ENCODE peak calls at places on chromosomes 7 and 10, in eight cellular contexts. N is upper lobe of right lung; P is thoracic aorta; F is cardiac muscle cell; L is left ventricle myocardium inferior; K is CD8-positive, alpha-beta T cell; I is Panc1; Z is fibroblast of lung. X is an unnamed sample.

GRCh38 chr7:44268671-44269070 is 56.7 kb downstream of the CAMK2B start:
- DNase-seq in N (no peak), P (no peak), F (no peak), L (no peak), K (no peak), I (no peak), Z (no peak), X (no peak)

GRCh38 chr10:71708301-71708703 is 11.3 kb downstream of the C10orf105 start:
- DNase-seq in N (peak; percentile 81), P (no peak), F (peak; percentile 74), L (peak; percentile 58), K (peak; percentile 49), I (peak; percentile 35), Z (peak; percentile 21), X (no peak)

GRCh38 chr10:279655-280054 is 144.4 kb downstream of the ZMYND11 start:
- DNase-seq in N (no peak), P (no peak), F (no peak), L (no peak), K (no peak), I (no peak), Z (no peak), X (no peak)

GRCh38 chr7:24340727-24341126 is 56.7 kb downstream of the NPY start:
- DNase-seq in N (no peak), P (no peak), F (no peak), L (no peak), K (no peak), I (no peak), Z (no peak), X (no peak)

GRCh38 chr10:49285232-49285631 is 13.7 kb upstream of the C10orf71 start:
- DNase-seq in N (no peak), P (no peak), F (no peak), L (no peak), K (no peak), I (no peak), Z (no peak), X (no peak)

GRCh38 chr7:1197997-1198632 is 34.6 kb upstream of the UNCX start:
- DNase-seq in N (no peak), P (no peak), F (no peak), L (no peak), K (no peak), I (no peak), Z (peak; percentile 78), X (peak; percentile 14)

GRCh38 chr10:126565456-126565855 is 105.0 kb downstream of the C10orf90 start:
- DNase-seq in N (no peak), P (no peak), F (no peak), L (no peak), K (no peak), I (no peak), Z (no peak), X (no peak)

GRCh38 chr10:91247360-91248111 is 27.1 kb downstream of the PCGF5 start:
- DNase-seq in N (no peak), P (no peak), F (no peak), L (no peak), K (no peak), I (no peak), Z (peak; percentile 39), X (peak; percentile 61)

GRCh38 chr7:4234498-4234855 is 447.6 kb upstream of the FOXK1 start:
- DNase-seq in N (no peak), P (no peak), F (no peak), L (no peak), K (no peak), I (no peak), Z (no peak), X (no peak)

GRCh38 chr7:132328047-132328620 is 248.1 kb downstream of the PLXNA4 start:
- DNase-seq in N (no peak), P (no peak), F (peak; percentile 26), L (peak; percentile 19), K (no peak), I (no peak), Z (no peak), X (no peak)

GRCh38 chr10:46555713-46556514 is 544 bp downstream of the GPRIN2 start:
- DNase-seq in N (peak; percentile 88), P (peak; percentile 1), F (peak; percentile 37), L (peak; percentile 19), K (no peak), I (no peak), Z (no peak), X (no peak)

GRCh38 chr7:94297397-94297838 is 97.3 kb upstream of the COL1A2 start:
- DNase-seq in N (no peak), P (peak; percentile 66), F (no peak), L (peak; percentile 56), K (no peak), I (no peak), Z (peak; percentile 94), X (peak; percentile 94)

GRCh38 chr7:50368366-50368765 is 63.9 kb downstream of the IKZF1 start:
- DNase-seq in N (no peak), P (no peak), F (no peak), L (no peak), K (no peak), I (no peak), Z (no peak), X (no peak)

GRCh38 chr7:50367570-50367969 is 63.1 kb downstream of the IKZF1 start:
- DNase-seq in N (no peak), P (no peak), F (no peak), L (no peak), K (no peak), I (no peak), Z (no peak), X (no peak)

GRCh38 chr7:50364645-50365044 is 60.1 kb downstream of the IKZF1 start:
- DNase-seq in N (no peak), P (no peak), F (no peak), L (no peak), K (no peak), I (no peak), Z (no peak), X (no peak)

GRCh38 chr7:50367098-50367497 is 62.6 kb downstream of the IKZF1 start:
- DNase-seq in N (no peak), P (no peak), F (no peak), L (no peak), K (no peak), I (no peak), Z (no peak), X (no peak)

GRCh38 chr7:50366311-50366710 is 61.8 kb downstream of the IKZF1 start:
- DNase-seq in N (no peak), P (no peak), F (no peak), L (no peak), K (no peak), I (no peak), Z (no peak), X (no peak)
- H3K4me3 ChIP-seq in N (no peak overlapping the region), P (no peak overlapping the region), F (no peak overlapping the region), L (no peak overlapping the region), K (no peak overlapping the region), I (no peak overlapping the region), Z (no peak overlapping the region), X (no peak overlapping the region)

GRCh38 chr7:23234569-23235296 is 11.8 kb upstream of the GPNMB start:
- DNase-seq in N (no peak), P (no peak), F (no peak), L (no peak), K (no peak), I (no peak), Z (no peak), X (no peak)
- TF ChIP-seq CTCF in N (no peak), P (no peak), F (no peak), L (no peak), K (no peak), I (peak; percentile 30), Z (no peak), X (no peak)

GRCh38 chr10:5762531-5762930 is 50.7 kb downstream of the GDI2 start:
- DNase-seq in N (no peak), P (no peak), F (no peak), L (no peak), K (no peak), I (no peak), Z (no peak), X (no peak)

GRCh38 chr10:5765617-5766016 is 47.6 kb downstream of the GDI2 start:
- DNase-seq in N (no peak), P (no peak), F (no peak), L (no peak), K (no peak), I (no peak), Z (no peak), X (no peak)

GRCh38 chr10:5761220-5761619 is 52.0 kb downstream of the GDI2 start:
- DNase-seq in N (no peak), P (no peak), F (no peak), L (no peak), K (no peak), I (no peak), Z (no peak), X (no peak)

GRCh38 chr10:5766189-5766588 is 47.0 kb downstream of the GDI2 start:
- DNase-seq in N (no peak), P (no peak), F (no peak), L (no peak), K (no peak), I (no peak), Z (no peak), X (no peak)

DNA sequence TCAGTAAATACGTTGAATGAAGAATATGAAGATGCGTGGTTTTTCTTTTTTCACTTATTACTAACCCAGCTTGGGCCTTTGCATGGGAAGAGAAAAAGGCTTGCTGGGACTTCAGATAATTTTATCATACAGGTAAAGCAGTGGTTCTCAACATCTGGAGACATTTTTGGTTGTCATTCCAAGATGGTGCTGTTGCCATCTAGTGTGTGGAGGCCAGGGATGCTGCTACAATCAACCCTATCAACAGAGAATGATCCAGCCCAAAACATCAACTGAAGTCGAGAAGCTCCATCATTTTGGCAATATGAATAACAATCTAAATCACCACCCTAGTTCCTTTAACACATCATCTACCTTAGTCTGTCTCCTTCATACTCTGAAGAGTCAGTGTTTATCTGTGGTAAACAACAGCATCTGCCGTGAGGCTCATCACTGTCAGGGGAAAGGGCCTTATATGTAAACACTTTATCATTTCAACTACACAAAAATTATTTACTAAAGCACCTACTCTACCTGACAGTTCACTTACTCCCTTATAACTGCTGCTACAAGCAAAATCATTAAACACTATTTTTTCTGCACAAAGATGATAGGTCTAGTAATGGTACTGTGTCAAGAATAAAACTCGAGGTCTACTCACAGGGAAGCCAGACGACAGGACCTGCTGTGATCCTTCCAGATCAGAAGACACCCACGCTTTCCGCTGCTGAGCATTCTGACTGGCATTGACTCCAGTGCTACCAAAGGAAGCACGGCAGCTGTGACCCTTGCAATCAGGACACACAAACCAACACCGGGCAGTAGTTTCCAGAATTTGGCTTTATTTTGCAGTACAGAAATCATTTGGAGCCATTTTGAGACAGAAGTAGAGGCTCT is 48.6 kb downstream of the GDI2 start:
- DNase-seq in N (no peak), P (no peak), F (no peak), L (no peak), K (no peak), I (no peak), Z (no peak), X (no peak)
- H3K27ac ChIP-seq in N (no peak overlapping the region), P (no peak overlapping the region), F (peak overlapping the region; percentile 42), L (no peak overlapping the region), K (no peak overlapping the region), I (no peak overlapping the region), Z (no peak overlapping the region), X (no peak overlapping the region)

DNA sequence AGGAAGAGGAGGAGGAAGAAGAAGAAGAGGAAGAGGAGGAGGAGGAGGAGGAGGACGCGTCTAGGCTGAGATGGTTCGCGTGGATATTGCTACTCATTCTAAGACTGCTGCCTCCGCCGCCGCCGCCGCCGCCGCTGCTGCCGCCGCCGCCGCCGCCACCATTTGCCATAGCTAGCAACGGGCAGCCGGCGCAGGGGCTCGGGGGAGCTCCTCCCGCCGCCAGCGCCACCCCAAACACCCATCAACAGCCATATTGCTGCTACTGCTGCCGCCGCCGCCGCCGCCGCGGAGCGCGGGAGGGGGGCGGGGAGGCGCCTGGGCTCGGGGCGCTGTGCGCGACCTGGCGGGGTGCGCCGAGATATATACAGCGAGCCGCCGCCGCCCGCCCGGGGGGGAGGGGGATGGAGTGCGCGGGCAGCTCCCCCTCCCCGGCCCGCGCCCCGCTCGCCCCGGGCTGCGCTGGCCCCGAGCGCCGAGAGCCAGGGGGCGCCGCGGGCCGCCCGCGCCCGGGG is at the start of gene KCNMA1:
- DNase-seq in N (peak; percentile 69), P (no peak), F (peak; percentile 41), L (no peak), K (no peak), I (no peak), Z (peak; percentile 48), X (peak; percentile 28)
- H3K4me3 ChIP-seq in N (peak within 1 kb of the TSS; percentile 46), P (peak within 1 kb of the TSS; percentile 86), F (peak within 1 kb of the TSS; percentile 70), L (peak within 1 kb of the TSS; percentile 64), K (no peak within 1 kb of the TSS), I (peak within 1 kb of the TSS; percentile 90), Z (peak within 1 kb of the TSS; percentile 86), X (peak within 1 kb of the TSS; percentile 81)

X was measured in brain microvascular endothelial cell.